ENCODE peak calls at places on chromosomes 16 and 17, in six cellular contexts. V is cardiac fibroblast, D is tibial artery, I is left ventricle myocardium inferior, U is psoas muscle, W is RWPE2. X is an unnamed sample.

GRCh38 chr17:79844869-79845600 is 5.8 kb upstream of the CBX4 start:
- DNase-seq in V (peak; percentile 21), D (no peak), U (peak; percentile 59), W (no peak), I (peak; percentile 54), X (no peak)

GRCh38 chr17:1989135-1989534 is 36.0 kb downstream of the RTN4RL1 start:
- DNase-seq in U (peak; percentile 40), V (peak; percentile 96), D (peak; percentile 57), W (peak; percentile 84), I (no peak), X (peak; percentile 91)

GRCh38 chr17:75152971-75153853 is 1.1 kb downstream of the JPT1 start:
- DNase-seq in V (peak; percentile 39), U (no peak), W (peak; percentile 66), D (no peak), I (no peak), X (peak; percentile 25)

GRCh38 chr16:53518550-53519416 is 15.8 kb upstream of the AKTIP start:
- DNase-seq in U (no peak), D (no peak), I (no peak), V (peak; percentile 95), W (no peak), X (no peak)

GRCh38 chr16:10242076-10242475 is 59.8 kb upstream of the GRIN2A start:
- DNase-seq in U (no peak), D (no peak), V (no peak), I (no peak), W (no peak), X (no peak)

GRCh38 chr17:64230551-64231408 is 32.3 kb downstream of the TEX2 start:
- DNase-seq in W (peak; percentile 88), I (no peak), U (no peak), V (peak; percentile 94), D (no peak), X (peak; percentile 98)

GRCh38 chr16:28217326-28217725 is 5.6 kb upstream of the XPO6 start:
- DNase-seq in W (no peak), V (peak; percentile 15), I (no peak), U (no peak), D (no peak), X (no peak)

GRCh38 chr16:88754912-88755744 is 29.9 kb downstream of the PIEZO1 start:
- DNase-seq in V (peak; percentile 34), W (no peak), U (no peak), I (no peak), D (no peak), X (peak; percentile 82)

GRCh38 chr16:24653725-24654124 is 75.7 kb upstream of the TNRC6A start:
- DNase-seq in V (no peak), U (no peak), I (no peak), W (no peak), D (no peak), X (no peak)

GRCh38 chr16:30609002-30609927 is 924 bp downstream of the ZNF689 start:
- DNase-seq in W (no peak), U (peak; percentile 59), I (peak; percentile 49), V (peak; percentile 42), D (peak; percentile 33), X (no peak)

GRCh38 chr17:19255279-19255678 is 18.1 kb downstream of the EPN2 start:
- DNase-seq in U (no peak), V (no peak), D (no peak), I (no peak), W (no peak), X (no peak)

GRCh38 chr17:18038149-18038850 is 668 bp downstream of the ATPAF2 start:
- DNase-seq in I (no peak), U (no peak), D (no peak), W (no peak), V (peak; percentile 26), X (peak; percentile 20)

GRCh38 chr17:77894126-77894956 is 64.2 kb upstream of the TNRC6C start:
- DNase-seq in W (peak; percentile 47), I (no peak), D (no peak), U (no peak), V (no peak), X (no peak)

GRCh38 chr16:87060026-87060986 is 256.9 kb downstream of the C16orf95 start:
- DNase-seq in W (no peak), U (no peak), V (peak; percentile 82), I (no peak), D (peak; percentile 64), X (peak; percentile 11)

GRCh38 chr16:53989597-53989996 is 285.6 kb downstream of the FTO start:
- DNase-seq in V (no peak), W (no peak), D (no peak), U (no peak), I (no peak), X (no peak)

GRCh38 chr17:77693776-77694175 is 264.7 kb upstream of the TNRC6C start:
- DNase-seq in U (no peak), I (no peak), D (no peak), V (no peak), W (no peak), X (no peak)

GRCh38 chr17:35167666-35168065 is 20.0 kb downstream of the UNC45B start:
- DNase-seq in D (no peak), I (no peak), U (no peak), W (no peak), V (peak; percentile 59), X (peak; percentile 56)

GRCh38 chr17:67879662-67880061 is 54.4 kb downstream of the BPTF start:
- DNase-seq in D (no peak), W (no peak), V (no peak), U (no peak), I (no peak), X (no peak)

GRCh38 chr17:45368661-45369060 is 51.8 kb upstream of the MAP3K14 start:
- DNase-seq in I (no peak), W (no peak), V (peak; percentile 39), D (no peak), U (no peak), X (peak; percentile 54)

DNA sequence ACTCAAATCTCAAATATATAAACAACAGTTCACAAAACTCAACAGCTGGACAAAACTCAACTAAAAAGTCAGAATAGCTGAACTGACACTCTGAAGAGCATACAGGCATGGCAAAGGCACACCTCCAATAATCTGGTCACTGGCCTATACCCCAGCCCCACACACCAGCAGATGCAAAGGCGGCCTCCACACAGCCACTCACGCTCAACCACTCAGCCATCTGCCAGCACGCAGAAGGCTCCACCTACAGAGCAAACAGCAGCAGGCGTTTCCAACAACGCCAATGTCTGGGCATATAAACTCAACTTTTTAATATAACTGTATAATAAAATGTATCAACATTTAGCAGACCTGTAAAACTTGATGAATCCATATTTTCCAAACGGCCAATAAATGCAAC is 17.2 kb downstream of the USP7 start:
- DNase-seq in D (no peak), U (no peak), I (no peak), V (no peak), W (no peak), X (no peak)
- TF ChIP-seq CTCF in D (no peak), U (no peak), I (no peak), V (no peak), W (no peak), X (no peak)

GRCh38 chr16:13660807-13661206 is 259.1 kb upstream of the ERCC4 start:
- DNase-seq in W (no peak), I (no peak), D (no peak), U (no peak), V (no peak), X (no peak)
- TF ChIP-seq CTCF in W (no peak), I (no peak), D (no peak), U (no peak), V (no peak), X (no peak)

DNA sequence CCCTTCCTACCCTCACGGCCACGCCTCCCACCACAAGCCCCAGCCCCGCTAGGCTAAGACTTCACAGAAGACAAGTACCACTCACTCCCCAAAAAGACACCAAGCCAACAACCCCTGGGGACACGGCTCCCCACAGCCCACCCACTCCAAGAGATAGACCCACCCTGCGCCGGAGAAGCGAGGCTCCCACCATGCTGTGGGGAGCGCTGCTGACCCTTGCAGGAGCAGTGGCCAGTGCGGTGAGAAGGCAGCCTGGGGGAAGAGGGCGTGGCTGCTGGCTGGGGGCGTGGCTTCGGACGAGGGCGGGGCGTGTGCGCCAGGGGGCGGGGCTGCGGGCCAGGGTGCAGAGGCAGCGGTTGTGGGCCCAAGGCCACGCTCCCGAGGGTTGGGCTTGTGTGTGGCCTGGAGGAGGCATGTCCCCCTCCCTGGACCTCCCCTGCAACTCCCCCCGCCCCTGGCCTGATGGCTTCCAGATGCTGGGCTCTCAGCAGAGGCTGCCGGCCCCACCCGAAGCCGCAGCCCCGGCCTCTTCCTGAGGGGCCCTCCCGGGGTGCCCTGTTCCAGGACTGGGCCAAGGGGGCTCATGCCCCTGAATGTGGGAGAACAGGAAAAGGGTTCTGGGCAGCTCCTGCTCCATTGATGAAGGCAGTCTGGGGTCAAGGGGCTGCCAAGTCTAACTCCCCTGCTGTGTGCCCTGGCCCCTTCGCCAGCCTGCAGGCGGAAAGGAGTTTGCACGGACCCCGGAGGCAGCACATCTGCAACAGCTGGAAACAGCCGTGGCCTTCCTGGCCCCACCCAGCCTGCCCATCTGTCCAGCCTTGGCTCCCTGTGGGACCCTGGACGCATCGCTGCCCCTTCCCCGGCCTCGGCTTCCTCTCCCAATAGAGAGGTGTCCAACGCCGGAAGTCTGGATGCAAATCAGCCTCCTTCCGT is 9.1 kb downstream of the TFAP4 start:
- DNase-seq in U (peak; percentile 82), D (peak; percentile 74), V (peak; percentile 81), W (no peak), I (peak; percentile 85), X (peak; percentile 77)
- TF ChIP-seq CTCF in U (no peak), D (no peak), V (no peak), W (no peak), I (no peak), X (no peak)

GRCh38 chr16:67388191-67388590 is 5.1 kb downstream of the TPPP3 start:
- DNase-seq in D (no peak), W (no peak), V (no peak), I (no peak), U (no peak), X (no peak)

GRCh38 chr16:67388591-67388990 is 4.7 kb downstream of the TPPP3 start:
- DNase-seq in I (no peak), W (no peak), U (no peak), D (no peak), V (no peak), X (no peak)

GRCh38 chr16:67390816-67391423 is 2.4 kb downstream of the TPPP3 start:
- DNase-seq in U (no peak), W (no peak), D (no peak), V (no peak), I (no peak), X (no peak)

GRCh38 chr16:67391424-67392300 is 1.6 kb downstream of the TPPP3 start:
- DNase-seq in W (no peak), V (no peak), U (no peak), I (no peak), D (no peak), X (no peak)

DNA sequence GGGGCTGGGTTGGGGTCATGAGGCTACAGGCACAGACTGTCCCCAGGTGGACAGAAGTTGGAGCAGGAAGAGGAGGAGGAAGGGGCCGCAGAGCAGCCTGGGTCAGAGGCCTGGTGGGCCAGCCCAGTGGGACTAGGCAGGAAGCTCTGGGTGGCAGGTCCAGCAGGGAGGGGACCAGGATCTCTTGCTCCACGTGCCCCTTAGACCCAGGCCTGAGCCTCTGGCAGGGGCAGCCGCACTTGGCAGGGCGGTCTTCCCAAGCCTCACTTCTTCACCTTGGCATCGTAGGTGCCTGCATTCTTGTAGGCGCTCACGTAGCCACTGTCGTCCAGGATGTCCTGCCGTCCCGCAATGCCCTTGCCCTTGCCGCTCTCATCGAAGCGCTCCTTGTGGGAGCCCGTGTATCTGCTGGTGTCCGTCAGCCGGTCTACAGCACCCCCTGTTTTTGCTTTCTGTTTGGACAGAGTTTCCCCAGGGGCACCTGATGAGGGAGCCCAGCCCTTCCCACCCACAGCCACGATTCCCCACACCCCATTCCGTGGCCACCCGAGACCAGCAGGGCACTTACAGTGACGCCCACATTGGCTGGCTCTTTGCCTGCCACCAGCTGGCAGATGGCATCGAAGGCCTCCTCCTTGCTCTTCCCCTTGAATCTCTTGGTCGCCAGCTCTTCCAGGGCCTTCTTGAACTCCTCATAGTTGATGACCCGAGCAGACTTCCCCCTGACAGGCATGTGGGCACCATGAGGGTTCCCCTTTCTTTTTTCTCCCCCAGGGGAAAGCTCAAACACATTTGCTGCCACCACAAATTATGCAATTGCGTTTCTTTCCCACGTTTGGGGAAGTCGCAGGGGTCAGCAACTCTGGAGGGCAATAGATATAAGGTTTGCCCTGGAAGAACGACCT is 3.1 kb downstream of the TPPP3 start:
- DNase-seq in D (peak; percentile 63), I (peak; percentile 46), U (peak; percentile 37), V (no peak), W (no peak), X (no peak)
- TF ChIP-seq CTCF in D (no peak), I (no peak), U (no peak), V (no peak), W (no peak), X (no peak)